ENCODE peak calls at places on chromosomes 4 and X, in eight cellular contexts. One of them, this sample, is unnamed.

GRCh38 chr4:20101831-20102230 is 149.9 kb upstream of the SLIT2 start:
- DNase-seq in lower leg skin: no peak
- DNase-seq in transverse colon: no peak
- DNase-seq in uterus: no peak
- DNase-seq in thyroid gland: no peak
- DNase-seq in esophagus squamous epithelium: no peak
- DNase-seq in Peyer's patch: no peak
- DNase-seq in A549: no peak
- DNase-seq in this sample: no peak

GRCh38 chr4:129738175-129738574 is 642.2 kb downstream of the C4orf33 start:
- DNase-seq in A549: peak
- DNase-seq in Peyer's patch: no peak
- DNase-seq in uterus: no peak
- DNase-seq in thyroid gland: no peak
- DNase-seq in transverse colon: no peak
- DNase-seq in lower leg skin: no peak
- DNase-seq in esophagus squamous epithelium: no peak
- DNase-seq in this sample: no peak

GRCh38 chrX:49992809-49993208 is 70.4 kb downstream of the CLCN5 start:
- DNase-seq in uterus: no peak
- DNase-seq in transverse colon: no peak
- DNase-seq in A549: no peak
- DNase-seq in esophagus squamous epithelium: no peak
- DNase-seq in lower leg skin: no peak
- DNase-seq in thyroid gland: no peak
- DNase-seq in Peyer's patch: no peak
- DNase-seq in this sample: no peak

GRCh38 chrX:64642482-64642881 is 247.2 kb upstream of the MTMR8 start:
- DNase-seq in Peyer's patch: no peak
- DNase-seq in lower leg skin: no peak
- DNase-seq in thyroid gland: no peak
- DNase-seq in transverse colon: no peak
- DNase-seq in esophagus squamous epithelium: no peak
- DNase-seq in uterus: no peak
- DNase-seq in A549: no peak
- DNase-seq in this sample: no peak

GRCh38 chr4:153204247-153205027 is at the start of gene TRIM2:
- DNase-seq in lower leg skin: peak
- DNase-seq in transverse colon: peak
- DNase-seq in A549: no peak
- DNase-seq in uterus: peak
- DNase-seq in Peyer's patch: peak
- DNase-seq in thyroid gland: peak
- DNase-seq in esophagus squamous epithelium: no peak
- DNase-seq in this sample: peak

GRCh38 chrX:9383655-9384054 is 81.2 kb upstream of the TBL1X start:
- DNase-seq in uterus: no peak
- DNase-seq in transverse colon: no peak
- DNase-seq in esophagus squamous epithelium: no peak
- DNase-seq in A549: no peak
- DNase-seq in Peyer's patch: no peak
- DNase-seq in thyroid gland: no peak
- DNase-seq in lower leg skin: no peak
- DNase-seq in this sample: no peak

GRCh38 chr4:117135634-117136354 is 50.4 kb upstream of the TRAM1L1 start:
- DNase-seq in Peyer's patch: no peak
- DNase-seq in A549: no peak
- DNase-seq in thyroid gland: no peak
- DNase-seq in esophagus squamous epithelium: no peak
- DNase-seq in uterus: no peak
- DNase-seq in lower leg skin: no peak
- DNase-seq in transverse colon: no peak
- DNase-seq in this sample: no peak

GRCh38 chr4:24262616-24263015 is 321.7 kb downstream of the DHX15 start:
- DNase-seq in esophagus squamous epithelium: no peak
- DNase-seq in transverse colon: no peak
- DNase-seq in Peyer's patch: no peak
- DNase-seq in uterus: no peak
- DNase-seq in thyroid gland: peak
- DNase-seq in lower leg skin: no peak
- DNase-seq in A549: no peak
- DNase-seq in this sample: no peak

GRCh38 chr4:169210516-169211108 is 60.1 kb downstream of the SH3RF1 start:
- DNase-seq in Peyer's patch: no peak
- DNase-seq in lower leg skin: no peak
- DNase-seq in transverse colon: no peak
- DNase-seq in uterus: no peak
- DNase-seq in esophagus squamous epithelium: no peak
- DNase-seq in A549: no peak
- DNase-seq in thyroid gland: no peak
- DNase-seq in this sample: no peak

GRCh38 chrX:39730671-39731389 is 366.9 kb downstream of the BCOR start:
- DNase-seq in esophagus squamous epithelium: no peak
- DNase-seq in thyroid gland: peak
- DNase-seq in lower leg skin: peak
- DNase-seq in Peyer's patch: peak
- DNase-seq in transverse colon: peak
- DNase-seq in uterus: peak
- DNase-seq in A549: peak
- DNase-seq in this sample: peak

GRCh38 chr4:121794505-121795192 is 6.5 kb upstream of the EXOSC9 start:
- DNase-seq in thyroid gland: no peak
- DNase-seq in lower leg skin: no peak
- DNase-seq in A549: no peak
- DNase-seq in uterus: no peak
- DNase-seq in transverse colon: no peak
- DNase-seq in Peyer's patch: no peak
- DNase-seq in esophagus squamous epithelium: no peak
- DNase-seq in this sample: no peak

GRCh38 chrX:131843996-131844395 is 179.1 kb upstream of the STK26 start:
- DNase-seq in A549: no peak
- DNase-seq in uterus: no peak
- DNase-seq in lower leg skin: no peak
- DNase-seq in esophagus squamous epithelium: no peak
- DNase-seq in Peyer's patch: no peak
- DNase-seq in transverse colon: no peak
- DNase-seq in thyroid gland: no peak
- DNase-seq in this sample: no peak

GRCh38 chr4:38310446-38311043 is 350.3 kb downstream of the PTTG2 start:
- DNase-seq in uterus: no peak
- DNase-seq in Peyer's patch: no peak
- DNase-seq in esophagus squamous epithelium: no peak
- DNase-seq in lower leg skin: no peak
- DNase-seq in A549: no peak
- DNase-seq in thyroid gland: no peak
- DNase-seq in transverse colon: peak
- DNase-seq in this sample: no peak

GRCh38 chr4:98522603-98523395 is 135.6 kb downstream of the TSPAN5 start:
- DNase-seq in A549: no peak
- DNase-seq in esophagus squamous epithelium: no peak
- DNase-seq in lower leg skin: no peak
- DNase-seq in transverse colon: no peak
- DNase-seq in thyroid gland: no peak
- DNase-seq in uterus: no peak
- DNase-seq in Peyer's patch: no peak
- DNase-seq in this sample: no peak

GRCh38 chrX:69072486-69073006 is 92.7 kb downstream of the PJA1 start:
- DNase-seq in A549: no peak
- DNase-seq in lower leg skin: peak
- DNase-seq in esophagus squamous epithelium: no peak
- DNase-seq in thyroid gland: no peak
- DNase-seq in Peyer's patch: no peak
- DNase-seq in transverse colon: no peak
- DNase-seq in uterus: no peak
- DNase-seq in this sample: no peak

GRCh38 chr4:139509727-139510410 is 46.1 kb downstream of the SETD7 start:
- DNase-seq in esophagus squamous epithelium: no peak
- DNase-seq in transverse colon: no peak
- DNase-seq in thyroid gland: peak
- DNase-seq in A549: no peak
- DNase-seq in uterus: no peak
- DNase-seq in lower leg skin: no peak
- DNase-seq in Peyer's patch: no peak
- DNase-seq in this sample: no peak

GRCh38 chrX:13159886-13160285 is 115.5 kb upstream of the FAM9C start:
- DNase-seq in A549: no peak
- DNase-seq in Peyer's patch: no peak
- DNase-seq in esophagus squamous epithelium: no peak
- DNase-seq in transverse colon: no peak
- DNase-seq in thyroid gland: no peak
- DNase-seq in uterus: no peak
- DNase-seq in lower leg skin: no peak
- DNase-seq in this sample: no peak

GRCh38 chr4:36138221-36138620 is 106.1 kb downstream of the ARAP2 start:
- DNase-seq in esophagus squamous epithelium: no peak
- DNase-seq in thyroid gland: no peak
- DNase-seq in uterus: no peak
- DNase-seq in transverse colon: no peak
- DNase-seq in A549: no peak
- DNase-seq in Peyer's patch: no peak
- DNase-seq in lower leg skin: no peak
- DNase-seq in this sample: no peak

GRCh38 chrX:154312116-154312515 is 16.5 kb downstream of the TKTL1 start:
- DNase-seq in thyroid gland: no peak
- DNase-seq in esophagus squamous epithelium: no peak
- DNase-seq in lower leg skin: no peak
- DNase-seq in transverse colon: no peak
- DNase-seq in uterus: no peak
- DNase-seq in Peyer's patch: no peak
- DNase-seq in A549: no peak
- DNase-seq in this sample: no peak

GRCh38 chr4:41212221-41213203 is 1.8 kb downstream of the APBB2 start:
- DNase-seq in Peyer's patch: no peak
- DNase-seq in uterus: peak
- DNase-seq in thyroid gland: peak
- DNase-seq in A549: peak
- DNase-seq in lower leg skin: no peak
- DNase-seq in transverse colon: peak
- DNase-seq in esophagus squamous epithelium: no peak
- DNase-seq in this sample: no peak

GRCh38 chrX:125507119-125507518 is 187.4 kb downstream of the TEX13C start:
- DNase-seq in A549: no peak
- DNase-seq in thyroid gland: no peak
- DNase-seq in transverse colon: no peak
- DNase-seq in lower leg skin: no peak
- DNase-seq in esophagus squamous epithelium: no peak
- DNase-seq in uterus: no peak
- DNase-seq in Peyer's patch: no peak
- DNase-seq in this sample: no peak

DNA sequence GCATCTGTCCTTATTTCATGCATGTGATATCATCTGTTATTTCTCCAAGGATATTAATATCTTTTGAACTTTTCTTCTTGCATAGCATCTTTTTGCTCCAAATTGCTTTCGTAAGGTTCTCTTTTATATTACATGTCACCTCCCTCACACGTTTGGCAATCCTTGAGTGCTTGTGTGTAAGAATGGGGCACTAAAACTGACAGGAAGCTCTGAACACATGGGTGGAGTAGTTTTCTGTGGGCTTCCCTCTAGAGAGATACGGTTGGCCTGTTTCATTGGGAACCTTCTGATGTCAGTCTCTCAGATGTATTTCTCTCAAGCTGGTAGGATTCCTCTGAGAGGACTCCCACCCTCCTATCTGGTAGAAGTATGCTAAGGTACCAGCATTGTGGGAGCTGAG is 223.0 kb downstream of the MID1 start:
- DNase-seq in lower leg skin: no peak
- DNase-seq in transverse colon: no peak
- DNase-seq in Peyer's patch: no peak
- DNase-seq in esophagus squamous epithelium: no peak
- DNase-seq in A549: no peak
- DNase-seq in uterus: no peak
- DNase-seq in thyroid gland: no peak
- DNase-seq in this sample: no peak
- TF ChIP-seq CTCF in lower leg skin: no peak
- TF ChIP-seq CTCF in transverse colon: no peak
- TF ChIP-seq CTCF in Peyer's patch: no peak
- TF ChIP-seq CTCF in esophagus squamous epithelium: no peak
- TF ChIP-seq CTCF in A549: no peak
- TF ChIP-seq CTCF in uterus: no peak
- TF ChIP-seq CTCF in thyroid gland: no peak
- TF ChIP-seq CTCF in this sample: no peak

DNA sequence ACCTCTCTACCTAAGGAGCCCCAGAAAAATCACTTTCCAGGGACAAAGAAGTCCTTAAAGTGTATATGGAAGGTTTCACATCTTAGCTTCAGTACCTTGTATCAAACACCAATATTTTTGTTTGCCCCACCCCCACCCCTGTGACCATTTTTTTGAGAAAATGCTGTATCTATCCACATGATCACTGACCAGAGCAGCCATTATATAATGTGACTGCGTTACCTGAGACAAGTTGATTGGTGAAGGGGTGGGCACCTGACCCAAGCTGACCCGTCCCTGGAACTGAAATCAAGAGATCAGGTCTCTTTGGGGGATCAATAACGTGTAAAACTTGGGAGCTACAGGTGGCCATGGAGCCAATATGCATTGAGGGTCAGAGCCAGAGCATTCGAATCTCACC is 10.7 kb downstream of the TIFA start:
- DNase-seq in lower leg skin: no peak
- DNase-seq in thyroid gland: no peak
- DNase-seq in transverse colon: no peak
- DNase-seq in Peyer's patch: no peak
- DNase-seq in esophagus squamous epithelium: no peak
- DNase-seq in A549: no peak
- DNase-seq in uterus: no peak
- DNase-seq in this sample: no peak
- TF ChIP-seq POLR2A in lower leg skin: no peak
- TF ChIP-seq POLR2A in thyroid gland: no peak
- TF ChIP-seq POLR2A in transverse colon: no peak
- TF ChIP-seq POLR2A in Peyer's patch: no peak
- TF ChIP-seq POLR2A in esophagus squamous epithelium: no peak
- TF ChIP-seq POLR2A in A549: no peak
- TF ChIP-seq POLR2A in uterus: no peak
- TF ChIP-seq POLR2A in this sample: no peak

DNA sequence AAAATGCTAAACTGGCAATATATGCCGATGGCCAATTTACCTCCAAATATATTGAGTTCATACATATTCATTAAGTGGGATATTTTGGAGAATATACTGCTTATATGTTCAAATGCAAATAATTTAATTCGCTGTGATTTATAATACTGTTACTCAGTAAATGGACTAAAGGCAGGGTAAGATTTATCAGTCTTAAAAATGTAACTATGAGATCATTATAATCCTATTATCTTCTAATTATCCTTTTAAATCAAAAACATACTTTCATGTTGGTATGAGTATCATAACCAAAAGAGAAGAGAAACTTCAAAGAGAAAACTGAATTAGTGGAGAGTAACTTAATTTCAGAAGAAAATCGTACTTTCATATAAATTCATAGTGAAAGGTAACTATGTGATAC is 44.6 kb downstream of the FAT4 start:
- DNase-seq in transverse colon: no peak
- DNase-seq in Peyer's patch: no peak
- DNase-seq in uterus: no peak
- DNase-seq in A549: no peak
- DNase-seq in esophagus squamous epithelium: no peak
- DNase-seq in lower leg skin: no peak
- DNase-seq in thyroid gland: no peak
- DNase-seq in this sample: no peak
- H3K4me3 ChIP-seq in transverse colon: no peak
- H3K4me3 ChIP-seq in Peyer's patch: no peak
- H3K4me3 ChIP-seq in uterus: no peak
- H3K4me3 ChIP-seq in A549: no peak
- H3K4me3 ChIP-seq in esophagus squamous epithelium: no peak
- H3K4me3 ChIP-seq in lower leg skin: no peak
- H3K4me3 ChIP-seq in thyroid gland: no peak
- H3K4me3 ChIP-seq in this sample: no peak

GRCh38 chr4:176792348-176793059 is at the start of gene VEGFC:
- DNase-seq in uterus: peak
- DNase-seq in lower leg skin: no peak
- DNase-seq in thyroid gland: peak
- DNase-seq in Peyer's patch: peak
- DNase-seq in esophagus squamous epithelium: no peak
- DNase-seq in A549: no peak
- DNase-seq in transverse colon: peak
- DNase-seq in this sample: peak
- TF ChIP-seq CTCF in uterus: no peak
- TF ChIP-seq CTCF in lower leg skin: no peak
- TF ChIP-seq CTCF in thyroid gland: no peak
- TF ChIP-seq CTCF in Peyer's patch: no peak
- TF ChIP-seq CTCF in esophagus squamous epithelium: no peak
- TF ChIP-seq CTCF in A549: no peak
- TF ChIP-seq CTCF in transverse colon: no peak
- TF ChIP-seq CTCF in this sample: no peak

This sample was measured in heart left ventricle.